ENCODE peak calls at places on chromosomes 16 and 17, in eight cellular contexts. Q, P, E, X, A, R, N and V are unnamed samples.

GRCh38 chr16:83713597-83713996 is 94.2 kb upstream of the HSBP1 start:
- DNase-seq in N (no peak), Q (peak; percentile 17), X (no peak), A (peak; percentile 71), P (no peak), R (no peak), E (no peak), V (no peak)

GRCh38 chr16:20301840-20302239 is 25.5 kb downstream of the GP2 start:
- DNase-seq in N (no peak), X (no peak), Q (no peak), P (no peak), E (peak; percentile 37), A (no peak), R (no peak), V (no peak)

GRCh38 chr16:48413291-48413690 is 28.1 kb upstream of the SIAH1 start:
- DNase-seq in N (no peak), E (no peak), P (no peak), A (no peak), X (no peak), Q (no peak), R (no peak), V (no peak)

GRCh38 chr16:68086860-68087268 is 1.7 kb downstream of the NFATC3 start:
- DNase-seq in X (no peak), N (no peak), E (no peak), Q (no peak), A (no peak), P (no peak), R (no peak), V (no peak)

GRCh38 chr17:41340496-41340895 is 10.1 kb downstream of the KRT33A start:
- DNase-seq in P (no peak), X (no peak), E (no peak), N (no peak), A (no peak), R (no peak), Q (no peak), V (no peak)

GRCh38 chr16:2159052-2159838 is 3.7 kb downstream of the TRAF7 start:
- DNase-seq in X (no peak), P (no peak), E (no peak), Q (no peak), R (peak; percentile 63), N (peak; percentile 75), A (no peak), V (peak; percentile 89)

GRCh38 chr17:21004016-21004930 is 38.5 kb downstream of the USP22 start:
- DNase-seq in N (peak; percentile 43), R (peak; percentile 28), Q (no peak), P (no peak), A (no peak), E (no peak), X (peak; percentile 74), V (no peak)

GRCh38 chr17:77492446-77493237 is 351.9 kb downstream of the SEC14L1 start:
- DNase-seq in A (no peak), X (peak; percentile 71), P (peak; percentile 16), E (no peak), N (peak; percentile 39), R (peak; percentile 21), Q (no peak), V (no peak)

GRCh38 chr16:24611310-24611709 is 71.9 kb downstream of the RBBP6 start:
- DNase-seq in R (no peak), P (no peak), E (no peak), X (no peak), A (no peak), N (no peak), Q (no peak), V (no peak)

GRCh38 chr17:40932608-40933007 is 4.8 kb downstream of the KRT23 start:
- DNase-seq in N (no peak), A (no peak), Q (no peak), P (no peak), E (no peak), R (no peak), X (no peak), V (no peak)

GRCh38 chr17:19317359-19318095 is 45.0 kb downstream of the B9D1 start:
- DNase-seq in P (peak; percentile 85), R (peak; percentile 89), N (peak; percentile 92), E (peak; percentile 88), Q (peak; percentile 91), X (peak; percentile 89), A (no peak), V (peak; percentile 94)

GRCh38 chr16:86809458-86809955 is 231.2 kb downstream of the FOXL1 start:
- DNase-seq in X (no peak), R (no peak), A (no peak), N (no peak), E (no peak), P (no peak), Q (no peak), V (no peak)

GRCh38 chr17:43316522-43317142 is 82.2 kb upstream of the ARL4D start:
- DNase-seq in P (no peak), X (peak; percentile 77), R (no peak), E (peak; percentile 32), A (no peak), Q (peak; percentile 51), N (no peak), V (no peak)

GRCh38 chr16:26133401-26133800 is 441.6 kb downstream of the HS3ST4 start:
- DNase-seq in Q (no peak), X (no peak), P (no peak), A (no peak), E (no peak), R (no peak), N (no peak), V (no peak)

GRCh38 chr17:1928976-1929375 is 96.2 kb downstream of the RTN4RL1 start:
- DNase-seq in R (no peak), Q (no peak), A (no peak), N (no peak), X (no peak), P (peak; percentile 68), E (no peak), V (no peak)

GRCh38 chr17:60590075-60590474 is 9.9 kb upstream of the PPM1D start:
- DNase-seq in A (no peak), E (no peak), R (no peak), X (no peak), P (no peak), Q (no peak), N (no peak), V (no peak)

GRCh38 chr16:85832578-85833539 is 33.4 kb downstream of the COX4I1 start:
- DNase-seq in P (no peak), E (no peak), R (no peak), A (no peak), Q (peak; percentile 69), X (peak; percentile 91), N (no peak), V (no peak)

GRCh38 chr16:49621240-49622083 is 234.4 kb downstream of the ZNF423 start:
- DNase-seq in N (peak; percentile 41), A (no peak), P (no peak), R (no peak), E (peak; percentile 11), X (peak; percentile 49), Q (no peak), V (no peak)

GRCh38 chr17:45868276-45868675 is 23.6 kb downstream of the SPPL2C start:
- DNase-seq in A (no peak), Q (no peak), E (no peak), N (no peak), P (no peak), X (no peak), R (no peak), V (no peak)

GRCh38 chr16:86101135-86101911 is 202.4 kb downstream of the IRF8 start:
- DNase-seq in R (no peak), P (no peak), A (no peak), X (no peak), Q (no peak), E (no peak), N (no peak), V (no peak)

GRCh38 chr17:8753976-8754440 is 4.3 kb downstream of the SPDYE4 start:
- DNase-seq in A (no peak), R (no peak), P (no peak), E (no peak), N (no peak), X (no peak), Q (peak; percentile 44), V (no peak)

GRCh38 chr16:19138601-19139000 is 24.8 kb downstream of the ITPRIPL2 start:
- DNase-seq in Q (no peak), P (peak; percentile 71), N (peak; percentile 80), X (no peak), R (no peak), E (no peak), A (peak; percentile 66), V (peak; percentile 60)

GRCh38 chr16:19136549-19137196 is 22.9 kb downstream of the ITPRIPL2 start:
- DNase-seq in A (no peak), P (no peak), N (no peak), E (no peak), Q (no peak), R (no peak), X (no peak), V (no peak)

GRCh38 chr16:19137201-19137601 is 23.4 kb downstream of the ITPRIPL2 start:
- DNase-seq in P (no peak), E (no peak), R (no peak), A (no peak), X (no peak), Q (no peak), N (no peak), V (no peak)

GRCh38 chr16:19135896-19136438 is 22.2 kb downstream of the ITPRIPL2 start:
- DNase-seq in A (peak; percentile 49), R (no peak), E (no peak), X (no peak), Q (no peak), P (peak; percentile 43), N (peak; percentile 61), V (no peak)

GRCh38 chr16:19137621-19138128 is 23.9 kb downstream of the ITPRIPL2 start:
- DNase-seq in A (no peak), E (no peak), N (no peak), Q (no peak), R (no peak), P (no peak), X (no peak), V (no peak)
- H3K4me1 ChIP-seq in A (peaks cover 25% of the 10 kb centered on the region), E (no peaks in the 10 kb centered on the region), N (no peaks in the 10 kb centered on the region), Q (no peaks in the 10 kb centered on the region), R (peaks cover 2% of the 10 kb centered on the region), P (peaks cover 56% of the 10 kb centered on the region), X (peaks cover 3% of the 10 kb centered on the region), V (peaks cover 2% of the 10 kb centered on the region)

GRCh38 chr16:55233464-55233863 is 90.5 kb upstream of the IRX6 start:
- DNase-seq in P (no peak), R (no peak), N (no peak), X (no peak), E (no peak), Q (no peak), A (no peak), V (no peak)
- H3K36me3 ChIP-seq in P (no peaks in the 10 kb centered on the region), R (no peaks in the 10 kb centered on the region), N (no peaks in the 10 kb centered on the region), X (no peaks in the 10 kb centered on the region), E (no peaks in the 10 kb centered on the region), Q (no peaks in the 10 kb centered on the region), A (no peaks in the 10 kb centered on the region), V (no peaks in the 10 kb centered on the region)

GRCh38 chr17:83199500-83200201 is 120.2 kb downstream of the METRNL start:
- DNase-seq in E (no peak), R (no peak), Q (peak; percentile 84), P (peak; percentile 57), N (peak; percentile 78), X (peak; percentile 94), A (peak; percentile 57), V (peak; percentile 71)
- H3K4me1 ChIP-seq in E (no peaks in the 10 kb centered on the region), R (peaks cover 14% of the 10 kb centered on the region), Q (peaks cover 30% of the 10 kb centered on the region), P (peaks cover 88% of the 10 kb centered on the region), N (peaks cover 35% of the 10 kb centered on the region), X (peaks cover 18% of the 10 kb centered on the region), A (peaks cover 18% of the 10 kb centered on the region), V (no peaks in the 10 kb centered on the region)

DNA sequence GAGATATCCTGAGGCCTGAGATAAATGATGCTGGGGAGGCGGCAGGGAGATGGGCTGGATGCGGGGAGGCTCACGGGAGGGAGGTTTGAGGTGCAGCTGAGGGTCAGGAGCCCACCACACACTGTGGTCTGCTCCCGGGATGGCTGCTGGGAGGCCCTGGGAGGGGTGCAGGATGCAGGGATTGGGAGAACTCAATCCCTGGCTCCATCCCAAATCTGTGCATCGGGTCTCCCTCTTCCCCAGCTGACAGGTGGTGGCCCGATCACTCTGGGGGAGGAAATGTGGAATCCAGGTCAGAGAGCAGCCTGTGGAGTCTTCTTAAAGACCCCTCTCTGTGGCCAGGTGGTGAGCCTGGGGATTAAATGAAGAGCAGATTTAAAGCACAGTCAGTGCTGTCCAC is 12.0 kb downstream of the PHB1 start:
- DNase-seq in X (no peak), N (no peak), Q (no peak), E (no peak), P (no peak), R (no peak), A (no peak), V (no peak)
- H3K36me3 ChIP-seq in X (no peaks in the 10 kb centered on the region), N (peaks cover 8% of the 10 kb centered on the region), Q (peaks cover 56% of the 10 kb centered on the region), E (peaks cover 27% of the 10 kb centered on the region), P (peaks cover 49% of the 10 kb centered on the region), R (no peaks in the 10 kb centered on the region), A (peaks cover 25% of the 10 kb centered on the region), V (peaks cover 31% of the 10 kb centered on the region)